ENCODE peak calls at places on chromosomes 11 and 22, in five cellular contexts. F is SK-N-SH, T is GM12878, I is K562, R is HepG2. Q is an unnamed sample.

GRCh38 chr11:117875397-117876048 is 935 bp downstream of the FXYD6 start:
- DNase-seq in R (no peak), I (no peak), F (peak; percentile 79), T (no peak), Q (no peak)

GRCh38 chr11:130237282-130238006 is 77.3 kb downstream of the ZBTB44 start:
- DNase-seq in R (no peak), T (no peak), F (no peak), I (no peak), Q (no peak)

GRCh38 chr22:27431896-27432295 is 369.7 kb downstream of the MN1 start:
- DNase-seq in F (no peak), R (no peak), I (no peak), T (no peak), Q (no peak)

GRCh38 chr22:49308300-49308699 is 519.4 kb downstream of the BRD1 start:
- DNase-seq in I (no peak), T (no peak), R (no peak), F (no peak), Q (no peak)

GRCh38 chr11:46722566-46723358 is 3.7 kb downstream of the F2 start:
- DNase-seq in T (no peak), R (no peak), I (no peak), F (no peak), Q (no peak)

GRCh38 chr11:128725630-128726461 is 32.0 kb downstream of the FLI1 start:
- DNase-seq in F (no peak), T (peak; percentile 89), R (no peak), I (no peak), Q (peak; percentile 93)

GRCh38 chr22:49204599-49205214 is 623.0 kb downstream of the BRD1 start:
- DNase-seq in I (no peak), R (no peak), T (no peak), F (no peak), Q (no peak)

GRCh38 chr11:10309163-10310093 is 4.6 kb downstream of the ADM start:
- DNase-seq in I (peak; percentile 43), R (peak; percentile 74), T (no peak), F (no peak), Q (no peak)

GRCh38 chr11:100925935-100926334 is 203.7 kb downstream of the PGR start:
- DNase-seq in I (peak; percentile 8), R (no peak), T (peak; percentile 61), F (no peak), Q (no peak)

GRCh38 chr11:86610559-86611341 is 61.7 kb downstream of the ME3 start:
- DNase-seq in F (no peak), T (no peak), I (no peak), R (peak; percentile 16), Q (no peak)

GRCh38 chr22:49321477-49322055 is 506.1 kb downstream of the BRD1 start:
- DNase-seq in F (peak; percentile 39), T (no peak), R (no peak), I (no peak), Q (no peak)

GRCh38 chr11:71437879-71438278 is 10.3 kb downstream of the DHCR7 start:
- DNase-seq in R (no peak), I (no peak), T (no peak), F (no peak), Q (no peak)

GRCh38 chr11:45243931-45244330 is 42.2 kb downstream of the SYT13 start:
- DNase-seq in F (no peak), R (no peak), I (no peak), T (no peak), Q (no peak)

GRCh38 chr11:1150095-1150494 is 7.7 kb upstream of the MUC5AC start:
- DNase-seq in F (peak; percentile 11), R (no peak), I (no peak), T (no peak), Q (no peak)

GRCh38 chr11:15006139-15006759 is 34.1 kb upstream of the CALCA start:
- DNase-seq in T (peak; percentile 0), R (peak; percentile 46), I (peak; percentile 39), F (peak; percentile 3), Q (peak; percentile 20)

GRCh38 chr22:26580240-26580962 is 9.5 kb downstream of the TPST2 start:
- DNase-seq in I (no peak), T (no peak), F (no peak), R (no peak), Q (no peak)

GRCh38 chr11:119363874-119364590 is 17.5 kb downstream of the USP2 start:
- DNase-seq in I (peak; percentile 92), R (no peak), T (no peak), F (peak; percentile 97), Q (no peak)

GRCh38 chr22:49437356-49437755 is 390.3 kb downstream of the BRD1 start:
- DNase-seq in F (no peak), T (no peak), R (no peak), I (no peak), Q (no peak)

GRCh38 chr11:61800331-61801281 is 7.9 kb downstream of the FEN1 start:
- DNase-seq in R (no peak), T (no peak), F (no peak), I (peak; percentile 89), Q (no peak)

GRCh38 chr22:36015806-36016519 is 12.7 kb downstream of the RBFOX2 start:
- DNase-seq in I (no peak), R (no peak), T (no peak), F (no peak), Q (no peak)

GRCh38 chr22:36014539-36015072 is 14.0 kb downstream of the RBFOX2 start:
- DNase-seq in T (no peak), I (no peak), R (no peak), F (no peak), Q (no peak)

GRCh38 chr22:36015155-36015805 is 13.3 kb downstream of the RBFOX2 start:
- DNase-seq in R (no peak), F (no peak), T (no peak), I (no peak), Q (no peak)

GRCh38 chr22:36016656-36017055 is 12.0 kb downstream of the RBFOX2 start:
- DNase-seq in I (no peak), R (no peak), T (no peak), F (no peak), Q (no peak)

GRCh38 chr22:36017661-36018091 is 10.9 kb downstream of the RBFOX2 start:
- DNase-seq in I (no peak), T (peak; percentile 68), F (peak; percentile 68), R (no peak), Q (no peak)
- TF ChIP-seq GABPA in I (no peak), T (no peak), F (no peak), R (no peak), Q (no peak)

DNA sequence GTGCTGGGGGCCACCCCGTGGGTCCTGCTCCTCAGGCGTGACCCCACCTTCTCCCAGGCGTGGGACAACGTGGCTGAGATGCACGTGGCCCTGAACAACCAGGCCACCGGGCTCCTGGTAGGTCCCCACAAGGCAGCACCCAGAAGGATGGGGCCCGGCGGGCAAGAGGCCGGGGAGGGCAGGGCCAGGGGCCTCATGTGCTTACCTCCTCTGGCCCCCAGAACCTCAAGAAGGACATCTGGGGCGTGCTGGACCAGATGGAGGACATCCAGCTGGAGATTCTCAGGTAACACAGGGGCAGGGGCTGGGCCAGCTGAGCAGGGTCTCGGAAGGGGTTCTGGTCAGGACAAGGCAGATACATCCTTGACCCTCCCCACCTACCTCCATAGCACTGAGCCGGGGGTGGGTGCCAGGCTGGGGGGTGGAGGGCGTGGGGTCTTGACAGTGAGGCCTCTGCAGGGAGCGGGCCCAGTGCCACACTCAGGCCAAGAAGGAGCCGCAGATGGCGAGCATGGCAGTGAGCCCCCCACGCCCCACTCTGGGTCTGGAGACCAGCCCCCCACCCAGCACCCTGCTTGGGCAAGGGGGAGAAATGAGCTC is 186.3 kb downstream of the IGLL1 start:
- DNase-seq in T (no peak), I (no peak), R (no peak), F (no peak), Q (no peak)
- H3K27ac ChIP-seq in T (no peak overlapping the region), I (no peak overlapping the region), R (no peak overlapping the region), F (no peak overlapping the region), Q (no peak overlapping the region)

GRCh38 chr11:94678901-94679300 is 89.3 kb upstream of the AMOTL1 start:
- DNase-seq in I (no peak), T (no peak), R (no peak), F (no peak), Q (no peak)
- TF ChIP-seq GABPA in I (no peak), T (no peak), R (no peak), F (no peak), Q (no peak)

GRCh38 chr22:29882716-29883044 is 294 bp upstream of the MTMR3 start:
- DNase-seq in R (no peak), I (no peak), T (no peak), F (no peak), Q (no peak)
- H3K27ac ChIP-seq in R (no peak overlapping the region), I (no peak overlapping the region), T (no peak overlapping the region), F (no peak overlapping the region), Q (no peak overlapping the region)

GRCh38 chr11:73324116-73324515 is 16.0 kb downstream of the ARHGEF17 start:
- DNase-seq in I (no peak), T (no peak), F (no peak), R (no peak), Q (no peak)

GRCh38 chr11:73321342-73322110 is 13.4 kb downstream of the ARHGEF17 start:
- DNase-seq in F (peak; percentile 89), I (no peak), R (no peak), T (no peak), Q (peak; percentile 32)

GRCh38 chr11:73323464-73323863 is 15.4 kb downstream of the ARHGEF17 start:
- DNase-seq in I (no peak), T (no peak), F (peak; percentile 54), R (peak; percentile 41), Q (no peak)

GRCh38 chr11:73322111-73322985 is 14.3 kb downstream of the ARHGEF17 start:
- DNase-seq in T (no peak), F (no peak), I (no peak), R (no peak), Q (no peak)

GRCh38 chr11:73322986-73323306 is 14.9 kb downstream of the ARHGEF17 start:
- DNase-seq in F (no peak), T (no peak), R (no peak), I (no peak), Q (no peak)
- TF ChIP-seq GABPA in F (no peak), T (no peak), R (no peak), I (no peak), Q (no peak)

DNA sequence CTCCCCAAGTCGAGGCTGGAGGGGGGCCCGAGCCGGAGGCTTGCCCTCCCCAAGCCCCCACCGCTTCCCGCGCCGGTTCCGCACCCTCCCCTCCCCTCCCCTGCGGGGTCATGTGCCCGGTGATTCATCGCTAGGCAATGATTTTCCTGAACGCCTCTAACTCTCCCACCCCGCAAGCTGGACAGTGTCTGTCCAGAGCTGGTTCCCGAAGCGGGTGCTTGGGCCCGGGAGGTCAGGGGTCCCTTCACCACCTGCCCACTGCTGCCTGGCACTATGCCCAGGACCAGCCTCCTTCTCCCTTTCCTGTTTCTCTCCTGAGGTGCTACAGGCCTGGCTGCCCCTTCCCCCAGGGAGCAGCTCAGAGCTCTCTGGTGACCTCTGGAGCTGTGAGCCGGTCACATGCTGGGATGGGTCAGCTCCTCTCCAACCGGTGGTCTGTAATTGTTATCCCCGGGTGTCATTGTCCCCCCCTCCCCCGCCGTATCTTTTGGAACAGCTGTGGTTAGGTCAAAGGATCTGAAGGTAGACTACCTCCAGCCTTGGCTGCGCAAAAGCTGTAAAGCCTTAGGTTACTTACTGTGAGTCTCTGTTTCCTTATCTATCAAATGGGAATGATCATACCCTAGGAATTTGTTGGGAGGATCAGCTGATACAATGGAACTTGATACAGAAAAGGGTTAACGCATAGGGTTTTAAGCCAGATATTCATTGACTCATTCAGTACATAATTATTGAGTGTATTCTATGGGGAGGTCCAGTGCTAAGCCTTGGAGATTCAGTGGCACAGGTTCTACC is 722 bp downstream of the STX3 start:
- DNase-seq in T (no peak), I (peak; percentile 79), R (peak; percentile 56), F (peak; percentile 62), Q (peak; percentile 60)
- H3K27ac ChIP-seq in T (no peak overlapping the region), I (peak overlapping the region; percentile 88), R (peak overlapping the region; percentile 10), F (peak overlapping the region; percentile 62), Q (peak overlapping the region; percentile 63)

GRCh38 chr22:38071421-38072321 is 12.3 kb downstream of the SLC16A8 start:
- DNase-seq in R (no peak), I (no peak), F (peak; percentile 1), T (no peak), Q (no peak)
- TF ChIP-seq GABPA in R (no peak), I (no peak), F (no peak), T (no peak), Q (no peak)

Q was measured in HL-60.